ENCODE peak calls at places on chromosomes 11 and 22, in five cellular contexts. K is endothelial cell of umbilical vein, H is HCT116, B is uterus, Z is left ventricle myocardium inferior. P is an unnamed sample. For H3K4me1, the result is how much of the 10 kb centered on the place peaks cover.

GRCh38 chr22:44618400-44618799 is 83.6 kb upstream of the PRR5 start:
- DNase-seq in H (no peak), Z (no peak), K (no peak), B (no peak), P (no peak)

GRCh38 chr11:70073881-70074371 is 4.2 kb upstream of the ANO1 start:
- DNase-seq in B (no peak), H (no peak), K (peak), Z (no peak), P (no peak)

GRCh38 chr11:128963744-128964340 is 21.2 kb upstream of the TP53AIP1 start:
- DNase-seq in H (no peak), K (no peak), Z (no peak), B (no peak), P (no peak)

GRCh38 chr11:131511794-131512193 is 141.4 kb downstream of the NTM start:
- DNase-seq in B (no peak), K (no peak), Z (no peak), H (no peak), P (no peak)

GRCh38 chr22:31244044-31244942 is 32.2 kb downstream of the LIMK2 start:
- DNase-seq in Z (no peak), K (peak), B (peak), H (peak), P (no peak)

GRCh38 chr11:113436672-113437252 is 38.4 kb downstream of the DRD2 start:
- DNase-seq in Z (no peak), H (no peak), B (no peak), K (no peak), P (no peak)

GRCh38 chr11:55726715-55727324 is 46.4 kb upstream of the OR5D13 start:
- DNase-seq in B (no peak), H (no peak), K (no peak), Z (no peak), P (no peak)

GRCh38 chr11:61295596-61295926 is 445 bp upstream of the VWCE start:
- DNase-seq in Z (no peak), H (no peak), K (peak), B (no peak), P (no peak)

GRCh38 chr11:18696638-18697225 is 1.8 kb upstream of the TMEM86A start:
- DNase-seq in B (no peak), Z (no peak), K (no peak), H (no peak), P (no peak)

DNA sequence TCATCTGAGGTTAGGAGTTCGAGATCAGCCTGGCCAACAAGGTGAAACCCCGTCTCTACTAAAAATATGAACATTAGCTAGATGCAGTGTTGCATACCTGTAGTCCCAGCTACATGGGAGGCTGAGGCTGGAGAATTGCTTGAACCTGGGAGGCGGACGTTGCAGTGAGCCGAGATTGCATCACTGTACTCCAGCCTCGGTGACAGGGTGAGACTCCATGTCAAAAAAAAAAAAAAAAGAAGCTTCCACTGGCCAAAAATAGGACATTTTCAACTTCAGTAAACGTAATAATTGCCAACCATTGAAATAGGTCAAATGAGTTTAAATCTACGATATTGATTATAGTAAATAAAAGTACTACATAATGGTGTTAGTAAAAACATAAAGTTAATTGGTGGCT is 6.8 kb downstream of the BAIAP2L2 start:
- DNase-seq in H (no peak), B (no peak), Z (no peak), K (no peak), P (no peak)
- H3K4me1 ChIP-seq in H (under half), B (under half), Z (under half), K (under half), P (under half)

GRCh38 chr22:20523118-20523983 is 15.9 kb downstream of the MED15 start:
- DNase-seq in K (no peak), Z (no peak), B (no peak), H (no peak), P (no peak)
- H3K4me1 ChIP-seq in K (half or more), Z (half or more), B (under half), H (under half), P (half or more)

GRCh38 chr22:46276563-46276962 is 8.8 kb downstream of the TTC38 start:
- DNase-seq in H (no peak), Z (no peak), K (no peak), B (no peak), P (no peak)
- H3K4me1 ChIP-seq in H (under half), Z (under half), K (under half), B (under half), P (under half)

DNA sequence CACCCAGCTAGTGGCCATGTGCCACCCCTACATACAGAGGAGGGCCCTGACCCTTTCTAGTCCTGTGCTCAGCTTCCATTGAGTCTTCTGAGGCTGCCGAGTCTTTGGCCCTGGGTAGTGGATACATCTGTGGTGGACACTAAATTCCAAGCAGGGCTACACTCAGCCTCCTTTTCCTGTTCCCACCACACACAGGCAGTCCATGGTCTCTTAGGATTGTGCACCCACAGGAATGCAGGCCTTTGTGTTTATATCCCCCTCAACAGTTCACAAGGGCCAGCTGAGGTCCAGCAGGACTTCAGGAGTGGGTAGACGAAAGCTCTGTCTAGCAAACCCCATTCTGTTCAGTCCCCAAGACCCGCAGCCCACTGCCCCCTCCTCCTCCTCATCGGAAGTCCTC is 91.7 kb downstream of the SWAP70 start:
- DNase-seq in K (peak), H (no peak), B (no peak), Z (no peak), P (no peak)
- H3K4me1 ChIP-seq in K (under half), H (under half), B (under half), Z (half or more), P (under half)

DNA sequence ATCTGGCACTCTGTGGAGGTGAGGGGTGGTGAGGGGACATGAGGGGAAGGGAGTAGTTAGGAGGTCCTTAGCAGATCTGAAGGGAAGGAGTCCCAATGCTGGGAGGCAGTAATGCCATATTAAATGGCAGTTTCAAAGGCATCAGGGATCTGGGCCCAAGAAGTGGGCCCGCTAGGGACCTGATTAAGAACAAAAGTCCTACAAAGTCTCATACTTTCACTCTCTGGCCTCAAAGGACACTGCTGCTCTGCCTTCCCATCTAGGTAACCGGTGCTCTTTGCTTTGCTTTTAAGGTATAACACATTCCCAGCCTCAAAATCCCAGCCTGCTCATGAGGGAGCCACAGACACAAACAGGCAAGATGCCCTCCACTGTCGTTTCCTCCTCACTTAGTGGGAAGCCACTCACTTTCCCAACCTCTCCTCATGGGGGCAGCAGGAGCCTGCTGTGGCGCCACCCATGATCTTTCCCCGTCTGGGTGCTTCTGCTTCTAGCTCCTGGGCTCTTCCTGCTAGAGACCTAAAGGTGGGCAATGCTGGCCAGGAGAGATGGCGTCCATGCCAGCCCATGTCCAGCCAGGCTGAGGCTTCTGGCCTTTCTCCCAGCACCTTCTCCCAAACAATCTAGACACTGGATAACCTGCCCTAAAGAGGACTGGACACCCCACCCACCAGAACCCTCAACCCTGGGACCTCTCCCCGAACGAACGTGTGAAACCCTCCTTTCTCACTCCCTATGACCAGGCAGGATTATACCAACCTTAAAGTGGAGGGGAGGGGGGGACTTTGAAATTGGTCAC is 68.3 kb downstream of the PLEKHA7 start:
- DNase-seq in K (peak), H (peak), Z (peak), B (no peak), P (no peak)
- H3K4me1 ChIP-seq in K (under half), H (under half), Z (under half), B (under half), P (under half)

GRCh38 chr11:14727215-14727614 is 83.6 kb downstream of the PDE3B start:
- DNase-seq in H (no peak), B (no peak), K (no peak), Z (no peak), P (no peak)

GRCh38 chr11:14725150-14725549 is 81.5 kb downstream of the PDE3B start:
- DNase-seq in Z (no peak), H (no peak), K (no peak), B (no peak), P (no peak)

DNA sequence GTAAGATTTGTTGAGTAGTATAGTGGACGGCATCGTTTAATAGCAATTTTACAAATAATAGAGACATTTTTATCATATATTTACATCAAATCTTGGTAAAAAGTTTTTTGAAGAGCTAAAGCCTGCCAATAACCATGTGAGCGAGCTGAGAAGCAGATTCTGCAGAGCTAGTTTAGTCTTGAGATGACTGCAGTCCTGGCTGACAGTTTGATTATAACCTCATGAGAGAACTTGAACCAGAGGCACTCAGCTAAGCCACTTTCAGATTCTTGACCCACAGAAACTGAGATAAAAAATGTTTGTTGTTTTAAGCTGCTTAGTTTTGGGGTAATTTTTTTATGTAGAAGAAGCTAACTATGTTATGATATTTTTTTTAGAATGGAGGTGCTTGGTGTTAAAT is 78.9 kb downstream of the PDE3B start:
- DNase-seq in K (no peak), B (no peak), Z (no peak), H (no peak), P (no peak)
- H3K4me1 ChIP-seq in K (under half), B (under half), Z (under half), H (under half), P (under half)

GRCh38 chr11:64833509-64833908 is 10.9 kb downstream of the CDC42BPG start:
- DNase-seq in H (no peak), K (no peak), B (no peak), Z (no peak), P (no peak)
- H3K4me1 ChIP-seq in H (under half), K (under half), B (under half), Z (under half), P (under half)

GRCh38 chr22:27863556-27863955 is 55.5 kb downstream of the PITPNB start:
- DNase-seq in K (no peak), B (no peak), H (no peak), Z (no peak), P (no peak)
- H3K4me1 ChIP-seq in K (under half), B (under half), H (under half), Z (half or more), P (under half)

GRCh38 chr22:37745548-37746365 is 48.9 kb downstream of the TRIOBP start:
- DNase-seq in Z (peak), K (peak), H (no peak), B (peak), P (peak)
- H3K4me1 ChIP-seq in Z (half or more), K (under half), H (half or more), B (half or more), P (under half)

GRCh38 chr22:35630387-35630793 is 13.3 kb upstream of the MB start:
- DNase-seq in Z (no peak), B (peak), K (no peak), H (peak), P (no peak)
- H3K4me1 ChIP-seq in Z (under half), B (under half), K (under half), H (under half), P (under half)